ENCODE peak calls at places on chromosome 12, in eight cellular contexts. One of them, this sample, is unnamed.

GRCh38 chr12:1795221-1795784 is 25.1 kb upstream of the LRTM2 start:
- DNase-seq in activated naive CD4-positive, alpha-beta T cell treated with anti-CD3 and anti-CD28 coated beads for 36 hours: no peak
- DNase-seq in transverse colon: no peak
- DNase-seq in germinal center: no peak
- DNase-seq in activated T-helper 1 cell treated with Interleukin-2 at 50 U/mL for 16 hours: no peak
- DNase-seq in activated CD4-positive, alpha-beta T cell treated with anti-CD3 and anti-CD28 coated beads for 1 hour: no peak
- DNase-seq in activated naive CD8-positive, alpha-beta T cell treated with anti-CD3 and anti-CD28 coated beads, Interleukin-2, amount 50 U/mL, for 24 hours: no peak
- DNase-seq in stimulated activated CD4-positive, alpha-beta T cell treated with anti-CD3 and anti-CD28 coated beads, Interleukin-4, amount 100 ng/mL, for 48 hours: no peak
- DNase-seq in this sample: no peak

GRCh38 chr12:114274131-114274530 is 131.8 kb downstream of the TBX5 start:
- DNase-seq in activated naive CD4-positive, alpha-beta T cell treated with anti-CD3 and anti-CD28 coated beads for 36 hours: no peak
- DNase-seq in transverse colon: no peak
- DNase-seq in germinal center: no peak
- DNase-seq in activated T-helper 1 cell treated with Interleukin-2 at 50 U/mL for 16 hours: no peak
- DNase-seq in activated CD4-positive, alpha-beta T cell treated with anti-CD3 and anti-CD28 coated beads for 1 hour: no peak
- DNase-seq in activated naive CD8-positive, alpha-beta T cell treated with anti-CD3 and anti-CD28 coated beads, Interleukin-2, amount 50 U/mL, for 24 hours: no peak
- DNase-seq in stimulated activated CD4-positive, alpha-beta T cell treated with anti-CD3 and anti-CD28 coated beads, Interleukin-4, amount 100 ng/mL, for 48 hours: no peak
- DNase-seq in this sample: no peak

GRCh38 chr12:9120487-9121184 is 4.9 kb upstream of the A2M start:
- DNase-seq in activated naive CD4-positive, alpha-beta T cell treated with anti-CD3 and anti-CD28 coated beads for 36 hours: no peak
- DNase-seq in transverse colon: no peak
- DNase-seq in germinal center: no peak
- DNase-seq in activated T-helper 1 cell treated with Interleukin-2 at 50 U/mL for 16 hours: no peak
- DNase-seq in activated CD4-positive, alpha-beta T cell treated with anti-CD3 and anti-CD28 coated beads for 1 hour: no peak
- DNase-seq in activated naive CD8-positive, alpha-beta T cell treated with anti-CD3 and anti-CD28 coated beads, Interleukin-2, amount 50 U/mL, for 24 hours: no peak
- DNase-seq in stimulated activated CD4-positive, alpha-beta T cell treated with anti-CD3 and anti-CD28 coated beads, Interleukin-4, amount 100 ng/mL, for 48 hours: no peak
- DNase-seq in this sample: no peak

GRCh38 chr12:118059645-118060275 is 1.2 kb downstream of the WSB2 start:
- DNase-seq in activated naive CD4-positive, alpha-beta T cell treated with anti-CD3 and anti-CD28 coated beads for 36 hours: no peak
- DNase-seq in transverse colon: no peak
- DNase-seq in germinal center: no peak
- DNase-seq in activated T-helper 1 cell treated with Interleukin-2 at 50 U/mL for 16 hours: no peak
- DNase-seq in activated CD4-positive, alpha-beta T cell treated with anti-CD3 and anti-CD28 coated beads for 1 hour: no peak
- DNase-seq in activated naive CD8-positive, alpha-beta T cell treated with anti-CD3 and anti-CD28 coated beads, Interleukin-2, amount 50 U/mL, for 24 hours: no peak
- DNase-seq in stimulated activated CD4-positive, alpha-beta T cell treated with anti-CD3 and anti-CD28 coated beads, Interleukin-4, amount 100 ng/mL, for 48 hours: no peak
- DNase-seq in this sample: peak; percentile 27

GRCh38 chr12:98002887-98003493 is 512.4 kb upstream of the TMPO start:
- DNase-seq in activated naive CD4-positive, alpha-beta T cell treated with anti-CD3 and anti-CD28 coated beads for 36 hours: peak; percentile 58
- DNase-seq in transverse colon: peak; percentile 8
- DNase-seq in germinal center: peak; percentile 18
- DNase-seq in activated T-helper 1 cell treated with Interleukin-2 at 50 U/mL for 16 hours: no peak
- DNase-seq in activated CD4-positive, alpha-beta T cell treated with anti-CD3 and anti-CD28 coated beads for 1 hour: no peak
- DNase-seq in activated naive CD8-positive, alpha-beta T cell treated with anti-CD3 and anti-CD28 coated beads, Interleukin-2, amount 50 U/mL, for 24 hours: peak; percentile 11
- DNase-seq in stimulated activated CD4-positive, alpha-beta T cell treated with anti-CD3 and anti-CD28 coated beads, Interleukin-4, amount 100 ng/mL, for 48 hours: peak; percentile 12
- DNase-seq in this sample: peak; percentile 89

GRCh38 chr12:79634957-79635471 is 55.8 kb downstream of the PAWR start:
- DNase-seq in activated naive CD4-positive, alpha-beta T cell treated with anti-CD3 and anti-CD28 coated beads for 36 hours: no peak
- DNase-seq in transverse colon: no peak
- DNase-seq in germinal center: no peak
- DNase-seq in activated T-helper 1 cell treated with Interleukin-2 at 50 U/mL for 16 hours: no peak
- DNase-seq in activated CD4-positive, alpha-beta T cell treated with anti-CD3 and anti-CD28 coated beads for 1 hour: no peak
- DNase-seq in activated naive CD8-positive, alpha-beta T cell treated with anti-CD3 and anti-CD28 coated beads, Interleukin-2, amount 50 U/mL, for 24 hours: no peak
- DNase-seq in stimulated activated CD4-positive, alpha-beta T cell treated with anti-CD3 and anti-CD28 coated beads, Interleukin-4, amount 100 ng/mL, for 48 hours: no peak
- DNase-seq in this sample: peak; percentile 68

GRCh38 chr12:47721431-47721973 is 3.8 kb downstream of the ENDOU start:
- DNase-seq in activated naive CD4-positive, alpha-beta T cell treated with anti-CD3 and anti-CD28 coated beads for 36 hours: no peak
- DNase-seq in transverse colon: no peak
- DNase-seq in germinal center: no peak
- DNase-seq in activated T-helper 1 cell treated with Interleukin-2 at 50 U/mL for 16 hours: no peak
- DNase-seq in activated CD4-positive, alpha-beta T cell treated with anti-CD3 and anti-CD28 coated beads for 1 hour: no peak
- DNase-seq in activated naive CD8-positive, alpha-beta T cell treated with anti-CD3 and anti-CD28 coated beads, Interleukin-2, amount 50 U/mL, for 24 hours: no peak
- DNase-seq in stimulated activated CD4-positive, alpha-beta T cell treated with anti-CD3 and anti-CD28 coated beads, Interleukin-4, amount 100 ng/mL, for 48 hours: no peak
- DNase-seq in this sample: no peak

GRCh38 chr12:29241821-29242591 is 92.9 kb downstream of the FAR2 start:
- DNase-seq in activated naive CD4-positive, alpha-beta T cell treated with anti-CD3 and anti-CD28 coated beads for 36 hours: peak; percentile 54
- DNase-seq in transverse colon: peak; percentile 37
- DNase-seq in germinal center: no peak
- DNase-seq in activated T-helper 1 cell treated with Interleukin-2 at 50 U/mL for 16 hours: no peak
- DNase-seq in activated CD4-positive, alpha-beta T cell treated with anti-CD3 and anti-CD28 coated beads for 1 hour: no peak
- DNase-seq in activated naive CD8-positive, alpha-beta T cell treated with anti-CD3 and anti-CD28 coated beads, Interleukin-2, amount 50 U/mL, for 24 hours: no peak
- DNase-seq in stimulated activated CD4-positive, alpha-beta T cell treated with anti-CD3 and anti-CD28 coated beads, Interleukin-4, amount 100 ng/mL, for 48 hours: no peak
- DNase-seq in this sample: peak; percentile 10

GRCh38 chr12:22729898-22730443 is 105.0 kb downstream of the ETNK1 start:
- DNase-seq in activated naive CD4-positive, alpha-beta T cell treated with anti-CD3 and anti-CD28 coated beads for 36 hours: no peak
- DNase-seq in transverse colon: no peak
- DNase-seq in germinal center: no peak
- DNase-seq in activated T-helper 1 cell treated with Interleukin-2 at 50 U/mL for 16 hours: no peak
- DNase-seq in activated CD4-positive, alpha-beta T cell treated with anti-CD3 and anti-CD28 coated beads for 1 hour: no peak
- DNase-seq in activated naive CD8-positive, alpha-beta T cell treated with anti-CD3 and anti-CD28 coated beads, Interleukin-2, amount 50 U/mL, for 24 hours: no peak
- DNase-seq in stimulated activated CD4-positive, alpha-beta T cell treated with anti-CD3 and anti-CD28 coated beads, Interleukin-4, amount 100 ng/mL, for 48 hours: no peak
- DNase-seq in this sample: no peak

GRCh38 chr12:130916251-130916911 is 37.3 kb upstream of the ADGRD1 start:
- DNase-seq in activated naive CD4-positive, alpha-beta T cell treated with anti-CD3 and anti-CD28 coated beads for 36 hours: peak; percentile 48
- DNase-seq in transverse colon: peak; percentile 30
- DNase-seq in germinal center: peak; percentile 64
- DNase-seq in activated T-helper 1 cell treated with Interleukin-2 at 50 U/mL for 16 hours: no peak
- DNase-seq in activated CD4-positive, alpha-beta T cell treated with anti-CD3 and anti-CD28 coated beads for 1 hour: no peak
- DNase-seq in activated naive CD8-positive, alpha-beta T cell treated with anti-CD3 and anti-CD28 coated beads, Interleukin-2, amount 50 U/mL, for 24 hours: peak; percentile 29
- DNase-seq in stimulated activated CD4-positive, alpha-beta T cell treated with anti-CD3 and anti-CD28 coated beads, Interleukin-4, amount 100 ng/mL, for 48 hours: peak; percentile 15
- DNase-seq in this sample: peak; percentile 85

GRCh38 chr12:30181334-30181733 is 397.6 kb upstream of the TMTC1 start:
- DNase-seq in activated naive CD4-positive, alpha-beta T cell treated with anti-CD3 and anti-CD28 coated beads for 36 hours: no peak
- DNase-seq in transverse colon: no peak
- DNase-seq in germinal center: no peak
- DNase-seq in activated T-helper 1 cell treated with Interleukin-2 at 50 U/mL for 16 hours: no peak
- DNase-seq in activated CD4-positive, alpha-beta T cell treated with anti-CD3 and anti-CD28 coated beads for 1 hour: no peak
- DNase-seq in activated naive CD8-positive, alpha-beta T cell treated with anti-CD3 and anti-CD28 coated beads, Interleukin-2, amount 50 U/mL, for 24 hours: no peak
- DNase-seq in stimulated activated CD4-positive, alpha-beta T cell treated with anti-CD3 and anti-CD28 coated beads, Interleukin-4, amount 100 ng/mL, for 48 hours: no peak
- DNase-seq in this sample: no peak

GRCh38 chr12:54385251-54385914 is 850 bp upstream of the ZNF385A start:
- DNase-seq in activated naive CD4-positive, alpha-beta T cell treated with anti-CD3 and anti-CD28 coated beads for 36 hours: no peak
- DNase-seq in transverse colon: no peak
- DNase-seq in germinal center: peak; percentile 51
- DNase-seq in activated T-helper 1 cell treated with Interleukin-2 at 50 U/mL for 16 hours: no peak
- DNase-seq in activated CD4-positive, alpha-beta T cell treated with anti-CD3 and anti-CD28 coated beads for 1 hour: no peak
- DNase-seq in activated naive CD8-positive, alpha-beta T cell treated with anti-CD3 and anti-CD28 coated beads, Interleukin-2, amount 50 U/mL, for 24 hours: no peak
- DNase-seq in stimulated activated CD4-positive, alpha-beta T cell treated with anti-CD3 and anti-CD28 coated beads, Interleukin-4, amount 100 ng/mL, for 48 hours: no peak
- DNase-seq in this sample: peak; percentile 69

GRCh38 chr12:31507966-31508365 is 83.0 kb downstream of the DENND5B start:
- DNase-seq in activated naive CD4-positive, alpha-beta T cell treated with anti-CD3 and anti-CD28 coated beads for 36 hours: no peak
- DNase-seq in transverse colon: no peak
- DNase-seq in germinal center: no peak
- DNase-seq in activated T-helper 1 cell treated with Interleukin-2 at 50 U/mL for 16 hours: no peak
- DNase-seq in activated CD4-positive, alpha-beta T cell treated with anti-CD3 and anti-CD28 coated beads for 1 hour: no peak
- DNase-seq in activated naive CD8-positive, alpha-beta T cell treated with anti-CD3 and anti-CD28 coated beads, Interleukin-2, amount 50 U/mL, for 24 hours: no peak
- DNase-seq in stimulated activated CD4-positive, alpha-beta T cell treated with anti-CD3 and anti-CD28 coated beads, Interleukin-4, amount 100 ng/mL, for 48 hours: no peak
- DNase-seq in this sample: no peak

GRCh38 chr12:15423629-15424028 is 101.3 kb downstream of the PTPRO start:
- DNase-seq in activated naive CD4-positive, alpha-beta T cell treated with anti-CD3 and anti-CD28 coated beads for 36 hours: no peak
- DNase-seq in transverse colon: no peak
- DNase-seq in germinal center: no peak
- DNase-seq in activated T-helper 1 cell treated with Interleukin-2 at 50 U/mL for 16 hours: no peak
- DNase-seq in activated CD4-positive, alpha-beta T cell treated with anti-CD3 and anti-CD28 coated beads for 1 hour: no peak
- DNase-seq in activated naive CD8-positive, alpha-beta T cell treated with anti-CD3 and anti-CD28 coated beads, Interleukin-2, amount 50 U/mL, for 24 hours: no peak
- DNase-seq in stimulated activated CD4-positive, alpha-beta T cell treated with anti-CD3 and anti-CD28 coated beads, Interleukin-4, amount 100 ng/mL, for 48 hours: no peak
- DNase-seq in this sample: no peak

GRCh38 chr12:59193476-59194050 is 273.3 kb upstream of the LRIG3 start:
- DNase-seq in activated naive CD4-positive, alpha-beta T cell treated with anti-CD3 and anti-CD28 coated beads for 36 hours: no peak
- DNase-seq in transverse colon: no peak
- DNase-seq in germinal center: no peak
- DNase-seq in activated T-helper 1 cell treated with Interleukin-2 at 50 U/mL for 16 hours: no peak
- DNase-seq in activated CD4-positive, alpha-beta T cell treated with anti-CD3 and anti-CD28 coated beads for 1 hour: no peak
- DNase-seq in activated naive CD8-positive, alpha-beta T cell treated with anti-CD3 and anti-CD28 coated beads, Interleukin-2, amount 50 U/mL, for 24 hours: no peak
- DNase-seq in stimulated activated CD4-positive, alpha-beta T cell treated with anti-CD3 and anti-CD28 coated beads, Interleukin-4, amount 100 ng/mL, for 48 hours: no peak
- DNase-seq in this sample: no peak

GRCh38 chr12:106582661-106583577 is at the start of gene RFX4:
- DNase-seq in activated naive CD4-positive, alpha-beta T cell treated with anti-CD3 and anti-CD28 coated beads for 36 hours: no peak
- DNase-seq in transverse colon: no peak
- DNase-seq in germinal center: no peak
- DNase-seq in activated T-helper 1 cell treated with Interleukin-2 at 50 U/mL for 16 hours: no peak
- DNase-seq in activated CD4-positive, alpha-beta T cell treated with anti-CD3 and anti-CD28 coated beads for 1 hour: no peak
- DNase-seq in activated naive CD8-positive, alpha-beta T cell treated with anti-CD3 and anti-CD28 coated beads, Interleukin-2, amount 50 U/mL, for 24 hours: peak; percentile 2
- DNase-seq in stimulated activated CD4-positive, alpha-beta T cell treated with anti-CD3 and anti-CD28 coated beads, Interleukin-4, amount 100 ng/mL, for 48 hours: no peak
- DNase-seq in this sample: peak; percentile 90

GRCh38 chr12:1880153-1880845 is 38.2 kb downstream of the CACNA2D4 start:
- DNase-seq in activated naive CD4-positive, alpha-beta T cell treated with anti-CD3 and anti-CD28 coated beads for 36 hours: no peak
- DNase-seq in transverse colon: no peak
- DNase-seq in germinal center: no peak
- DNase-seq in activated T-helper 1 cell treated with Interleukin-2 at 50 U/mL for 16 hours: no peak
- DNase-seq in activated CD4-positive, alpha-beta T cell treated with anti-CD3 and anti-CD28 coated beads for 1 hour: no peak
- DNase-seq in activated naive CD8-positive, alpha-beta T cell treated with anti-CD3 and anti-CD28 coated beads, Interleukin-2, amount 50 U/mL, for 24 hours: no peak
- DNase-seq in stimulated activated CD4-positive, alpha-beta T cell treated with anti-CD3 and anti-CD28 coated beads, Interleukin-4, amount 100 ng/mL, for 48 hours: no peak
- DNase-seq in this sample: no peak

GRCh38 chr12:122189626-122190475 is 6.9 kb downstream of the LRRC43 start:
- DNase-seq in activated naive CD4-positive, alpha-beta T cell treated with anti-CD3 and anti-CD28 coated beads for 36 hours: no peak
- DNase-seq in transverse colon: no peak
- DNase-seq in germinal center: no peak
- DNase-seq in activated T-helper 1 cell treated with Interleukin-2 at 50 U/mL for 16 hours: no peak
- DNase-seq in activated CD4-positive, alpha-beta T cell treated with anti-CD3 and anti-CD28 coated beads for 1 hour: no peak
- DNase-seq in activated naive CD8-positive, alpha-beta T cell treated with anti-CD3 and anti-CD28 coated beads, Interleukin-2, amount 50 U/mL, for 24 hours: no peak
- DNase-seq in stimulated activated CD4-positive, alpha-beta T cell treated with anti-CD3 and anti-CD28 coated beads, Interleukin-4, amount 100 ng/mL, for 48 hours: no peak
- DNase-seq in this sample: no peak

GRCh38 chr12:111841236-111841749 is 735 bp upstream of the MAPKAPK5 start:
- DNase-seq in activated naive CD4-positive, alpha-beta T cell treated with anti-CD3 and anti-CD28 coated beads for 36 hours: peak; percentile 15
- DNase-seq in transverse colon: no peak
- DNase-seq in germinal center: peak; percentile 10
- DNase-seq in activated T-helper 1 cell treated with Interleukin-2 at 50 U/mL for 16 hours: no peak
- DNase-seq in activated CD4-positive, alpha-beta T cell treated with anti-CD3 and anti-CD28 coated beads for 1 hour: no peak
- DNase-seq in activated naive CD8-positive, alpha-beta T cell treated with anti-CD3 and anti-CD28 coated beads, Interleukin-2, amount 50 U/mL, for 24 hours: no peak
- DNase-seq in stimulated activated CD4-positive, alpha-beta T cell treated with anti-CD3 and anti-CD28 coated beads, Interleukin-4, amount 100 ng/mL, for 48 hours: no peak
- DNase-seq in this sample: no peak

GRCh38 chr12:62922539-62922938 is 12.4 kb downstream of the PPM1H start:
- DNase-seq in activated naive CD4-positive, alpha-beta T cell treated with anti-CD3 and anti-CD28 coated beads for 36 hours: no peak
- DNase-seq in transverse colon: no peak
- DNase-seq in germinal center: no peak
- DNase-seq in activated T-helper 1 cell treated with Interleukin-2 at 50 U/mL for 16 hours: no peak
- DNase-seq in activated CD4-positive, alpha-beta T cell treated with anti-CD3 and anti-CD28 coated beads for 1 hour: no peak
- DNase-seq in activated naive CD8-positive, alpha-beta T cell treated with anti-CD3 and anti-CD28 coated beads, Interleukin-2, amount 50 U/mL, for 24 hours: no peak
- DNase-seq in stimulated activated CD4-positive, alpha-beta T cell treated with anti-CD3 and anti-CD28 coated beads, Interleukin-4, amount 100 ng/mL, for 48 hours: no peak
- DNase-seq in this sample: no peak

GRCh38 chr12:108613548-108613947 is 15.7 kb upstream of the TMEM119 start:
- DNase-seq in activated naive CD4-positive, alpha-beta T cell treated with anti-CD3 and anti-CD28 coated beads for 36 hours: no peak
- DNase-seq in transverse colon: no peak
- DNase-seq in germinal center: no peak
- DNase-seq in activated T-helper 1 cell treated with Interleukin-2 at 50 U/mL for 16 hours: no peak
- DNase-seq in activated CD4-positive, alpha-beta T cell treated with anti-CD3 and anti-CD28 coated beads for 1 hour: no peak
- DNase-seq in activated naive CD8-positive, alpha-beta T cell treated with anti-CD3 and anti-CD28 coated beads, Interleukin-2, amount 50 U/mL, for 24 hours: no peak
- DNase-seq in stimulated activated CD4-positive, alpha-beta T cell treated with anti-CD3 and anti-CD28 coated beads, Interleukin-4, amount 100 ng/mL, for 48 hours: no peak
- DNase-seq in this sample: no peak

GRCh38 chr12:111451649-111452129 is 46.0 kb downstream of the SH2B3 start:
- DNase-seq in activated naive CD4-positive, alpha-beta T cell treated with anti-CD3 and anti-CD28 coated beads for 36 hours: no peak
- DNase-seq in transverse colon: no peak
- DNase-seq in germinal center: peak; percentile 56
- DNase-seq in activated T-helper 1 cell treated with Interleukin-2 at 50 U/mL for 16 hours: no peak
- DNase-seq in activated CD4-positive, alpha-beta T cell treated with anti-CD3 and anti-CD28 coated beads for 1 hour: no peak
- DNase-seq in activated naive CD8-positive, alpha-beta T cell treated with anti-CD3 and anti-CD28 coated beads, Interleukin-2, amount 50 U/mL, for 24 hours: no peak
- DNase-seq in stimulated activated CD4-positive, alpha-beta T cell treated with anti-CD3 and anti-CD28 coated beads, Interleukin-4, amount 100 ng/mL, for 48 hours: no peak
- DNase-seq in this sample: peak; percentile 52

GRCh38 chr12:114403690-114404450 is 2.1 kb downstream of the TBX5 start:
- DNase-seq in activated naive CD4-positive, alpha-beta T cell treated with anti-CD3 and anti-CD28 coated beads for 36 hours: no peak
- DNase-seq in transverse colon: no peak
- DNase-seq in germinal center: no peak
- DNase-seq in activated T-helper 1 cell treated with Interleukin-2 at 50 U/mL for 16 hours: no peak
- DNase-seq in activated CD4-positive, alpha-beta T cell treated with anti-CD3 and anti-CD28 coated beads for 1 hour: no peak
- DNase-seq in activated naive CD8-positive, alpha-beta T cell treated with anti-CD3 and anti-CD28 coated beads, Interleukin-2, amount 50 U/mL, for 24 hours: no peak
- DNase-seq in stimulated activated CD4-positive, alpha-beta T cell treated with anti-CD3 and anti-CD28 coated beads, Interleukin-4, amount 100 ng/mL, for 48 hours: no peak
- DNase-seq in this sample: peak; percentile 71

GRCh38 chr12:2795291-2796186 is 769 bp downstream of the FKBP4 start:
- DNase-seq in activated naive CD4-positive, alpha-beta T cell treated with anti-CD3 and anti-CD28 coated beads for 36 hours: peak; percentile 71
- DNase-seq in transverse colon: peak; percentile 86
- DNase-seq in germinal center: peak; percentile 86
- DNase-seq in activated T-helper 1 cell treated with Interleukin-2 at 50 U/mL for 16 hours: peak; percentile 60
- DNase-seq in activated CD4-positive, alpha-beta T cell treated with anti-CD3 and anti-CD28 coated beads for 1 hour: peak; percentile 62
- DNase-seq in activated naive CD8-positive, alpha-beta T cell treated with anti-CD3 and anti-CD28 coated beads, Interleukin-2, amount 50 U/mL, for 24 hours: peak; percentile 78
- DNase-seq in stimulated activated CD4-positive, alpha-beta T cell treated with anti-CD3 and anti-CD28 coated beads, Interleukin-4, amount 100 ng/mL, for 48 hours: peak; percentile 60
- DNase-seq in this sample: peak; percentile 79

GRCh38 chr12:123807670-123808069 is 45.6 kb downstream of the DNAH10 start:
- DNase-seq in activated naive CD4-positive, alpha-beta T cell treated with anti-CD3 and anti-CD28 coated beads for 36 hours: no peak
- DNase-seq in transverse colon: no peak
- DNase-seq in germinal center: no peak
- DNase-seq in activated T-helper 1 cell treated with Interleukin-2 at 50 U/mL for 16 hours: no peak
- DNase-seq in activated CD4-positive, alpha-beta T cell treated with anti-CD3 and anti-CD28 coated beads for 1 hour: no peak
- DNase-seq in activated naive CD8-positive, alpha-beta T cell treated with anti-CD3 and anti-CD28 coated beads, Interleukin-2, amount 50 U/mL, for 24 hours: no peak
- DNase-seq in stimulated activated CD4-positive, alpha-beta T cell treated with anti-CD3 and anti-CD28 coated beads, Interleukin-4, amount 100 ng/mL, for 48 hours: no peak
- DNase-seq in this sample: peak; percentile 35

GRCh38 chr12:50621435-50622304 is 116.9 kb downstream of the DIP2B start:
- DNase-seq in activated naive CD4-positive, alpha-beta T cell treated with anti-CD3 and anti-CD28 coated beads for 36 hours: peak; percentile 38
- DNase-seq in transverse colon: peak; percentile 40
- DNase-seq in germinal center: no peak
- DNase-seq in activated T-helper 1 cell treated with Interleukin-2 at 50 U/mL for 16 hours: no peak
- DNase-seq in activated CD4-positive, alpha-beta T cell treated with anti-CD3 and anti-CD28 coated beads for 1 hour: no peak
- DNase-seq in activated naive CD8-positive, alpha-beta T cell treated with anti-CD3 and anti-CD28 coated beads, Interleukin-2, amount 50 U/mL, for 24 hours: no peak
- DNase-seq in stimulated activated CD4-positive, alpha-beta T cell treated with anti-CD3 and anti-CD28 coated beads, Interleukin-4, amount 100 ng/mL, for 48 hours: no peak
- DNase-seq in this sample: peak; percentile 51

GRCh38 chr12:16605666-16606116 is 271 bp downstream of the LMO3 start:
- DNase-seq in activated naive CD4-positive, alpha-beta T cell treated with anti-CD3 and anti-CD28 coated beads for 36 hours: no peak
- DNase-seq in transverse colon: no peak
- DNase-seq in germinal center: no peak
- DNase-seq in activated T-helper 1 cell treated with Interleukin-2 at 50 U/mL for 16 hours: no peak
- DNase-seq in activated CD4-positive, alpha-beta T cell treated with anti-CD3 and anti-CD28 coated beads for 1 hour: no peak
- DNase-seq in activated naive CD8-positive, alpha-beta T cell treated with anti-CD3 and anti-CD28 coated beads, Interleukin-2, amount 50 U/mL, for 24 hours: no peak
- DNase-seq in stimulated activated CD4-positive, alpha-beta T cell treated with anti-CD3 and anti-CD28 coated beads, Interleukin-4, amount 100 ng/mL, for 48 hours: no peak
- DNase-seq in this sample: peak; percentile 12